ENCODE peak calls at places on chromosomes 7 and 10, in six cellular contexts. One of them, this sample, is unnamed.

GRCh38 chr10:61643316-61643751 is 19.4 kb upstream of the CABCOCO1 start:
- DNase-seq in CD4-positive, alpha-beta memory T cell: no peak
- DNase-seq in GM23248: peak; percentile 83
- DNase-seq in ovary: no peak
- DNase-seq in aorta: no peak
- DNase-seq in thoracic aorta: no peak
- DNase-seq in this sample: no peak

GRCh38 chr10:58775960-58776574 is 263.4 kb downstream of the BICC1 start:
- DNase-seq in aorta: no peak
- DNase-seq in thoracic aorta: no peak
- DNase-seq in ovary: no peak
- DNase-seq in GM23248: peak; percentile 87
- DNase-seq in CD4-positive, alpha-beta memory T cell: no peak
- DNase-seq in this sample: no peak

GRCh38 chr10:7407368-7408002 is 3.3 kb downstream of the SFMBT2 start:
- DNase-seq in GM23248: peak; percentile 13
- DNase-seq in aorta: no peak
- DNase-seq in thoracic aorta: no peak
- DNase-seq in ovary: peak; percentile 60
- DNase-seq in CD4-positive, alpha-beta memory T cell: no peak
- DNase-seq in this sample: no peak

GRCh38 chr7:105647591-105647990 is 66.3 kb upstream of the EFCAB10 start:
- DNase-seq in CD4-positive, alpha-beta memory T cell: no peak
- DNase-seq in aorta: no peak
- DNase-seq in ovary: no peak
- DNase-seq in GM23248: peak; percentile 8
- DNase-seq in thoracic aorta: no peak
- DNase-seq in this sample: no peak

GRCh38 chr10:30985552-30985951 is 46.1 kb downstream of the ZNF438 start:
- DNase-seq in GM23248: peak; percentile 74
- DNase-seq in thoracic aorta: no peak
- DNase-seq in ovary: no peak
- DNase-seq in CD4-positive, alpha-beta memory T cell: no peak
- DNase-seq in aorta: no peak
- DNase-seq in this sample: no peak

GRCh38 chr10:112872728-112873127 is 77.3 kb upstream of the TCF7L2 start:
- DNase-seq in ovary: no peak
- DNase-seq in CD4-positive, alpha-beta memory T cell: no peak
- DNase-seq in aorta: no peak
- DNase-seq in thoracic aorta: no peak
- DNase-seq in GM23248: no peak
- DNase-seq in this sample: no peak

GRCh38 chr10:111233439-111233838 is 156.6 kb downstream of the ADRA2A start:
- DNase-seq in ovary: no peak
- DNase-seq in GM23248: peak; percentile 57
- DNase-seq in aorta: no peak
- DNase-seq in thoracic aorta: no peak
- DNase-seq in CD4-positive, alpha-beta memory T cell: no peak
- DNase-seq in this sample: no peak

GRCh38 chr10:113479346-113480080 is 73.3 kb upstream of the HABP2 start:
- DNase-seq in ovary: no peak
- DNase-seq in GM23248: no peak
- DNase-seq in aorta: no peak
- DNase-seq in thoracic aorta: no peak
- DNase-seq in CD4-positive, alpha-beta memory T cell: no peak
- DNase-seq in this sample: no peak

GRCh38 chr10:124743188-124744046 is 761 bp downstream of the FAM53B start:
- DNase-seq in CD4-positive, alpha-beta memory T cell: peak; percentile 63
- DNase-seq in GM23248: peak; percentile 69
- DNase-seq in aorta: no peak
- DNase-seq in ovary: peak; percentile 70
- DNase-seq in thoracic aorta: no peak
- DNase-seq in this sample: no peak
- H3K4me1 ChIP-seq in CD4-positive, alpha-beta memory T cell: peaks cover 52% of the 10 kb centered on the region
- H3K4me1 ChIP-seq in GM23248: peaks cover 42% of the 10 kb centered on the region
- H3K4me1 ChIP-seq in aorta: peaks cover 2% of the 10 kb centered on the region
- H3K4me1 ChIP-seq in ovary: peaks cover 18% of the 10 kb centered on the region
- H3K4me1 ChIP-seq in thoracic aorta: peaks cover 32% of the 10 kb centered on the region
- H3K4me1 ChIP-seq in this sample: peaks cover 61% of the 10 kb centered on the region

DNA sequence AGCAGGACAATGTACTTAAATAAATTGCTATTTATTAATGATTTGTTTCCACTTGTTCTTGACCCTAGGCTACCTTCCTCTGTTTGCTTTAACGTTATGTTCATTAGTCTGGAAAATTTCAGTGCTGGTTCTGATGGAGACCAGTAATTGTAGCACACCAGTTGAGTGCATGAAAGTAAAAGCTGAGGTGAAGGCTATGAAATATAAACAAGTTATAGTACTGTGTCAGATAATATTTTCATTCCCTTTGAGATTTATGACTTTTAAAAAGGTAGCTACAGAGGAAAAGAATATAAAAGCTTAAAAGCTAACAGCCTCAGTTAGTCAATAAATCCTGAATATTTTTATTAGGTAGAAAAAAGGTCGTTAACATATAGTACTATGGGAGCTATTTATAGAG is 351.7 kb upstream of the ETV1 start:
- DNase-seq in CD4-positive, alpha-beta memory T cell: no peak
- DNase-seq in GM23248: no peak
- DNase-seq in thoracic aorta: no peak
- DNase-seq in ovary: no peak
- DNase-seq in aorta: no peak
- DNase-seq in this sample: no peak
- H3K27ac ChIP-seq in CD4-positive, alpha-beta memory T cell: no peak overlapping the region
- H3K27ac ChIP-seq in GM23248: no peak overlapping the region
- H3K27ac ChIP-seq in thoracic aorta: no peak overlapping the region
- H3K27ac ChIP-seq in ovary: no peak overlapping the region
- H3K27ac ChIP-seq in aorta: no peak overlapping the region
- H3K27ac ChIP-seq in this sample: peak overlapping the region; percentile 59

GRCh38 chr7:38878694-38879457 is 30.1 kb downstream of the VPS41 start:
- DNase-seq in aorta: no peak
- DNase-seq in GM23248: no peak
- DNase-seq in thoracic aorta: no peak
- DNase-seq in ovary: no peak
- DNase-seq in CD4-positive, alpha-beta memory T cell: no peak
- DNase-seq in this sample: no peak

GRCh38 chr7:38881015-38881414 is 28.0 kb downstream of the VPS41 start:
- DNase-seq in GM23248: no peak
- DNase-seq in thoracic aorta: no peak
- DNase-seq in ovary: no peak
- DNase-seq in CD4-positive, alpha-beta memory T cell: no peak
- DNase-seq in aorta: no peak
- DNase-seq in this sample: no peak

GRCh38 chr7:38881947-38882684 is 26.9 kb downstream of the VPS41 start:
- DNase-seq in thoracic aorta: no peak
- DNase-seq in ovary: no peak
- DNase-seq in GM23248: no peak
- DNase-seq in aorta: no peak
- DNase-seq in CD4-positive, alpha-beta memory T cell: no peak
- DNase-seq in this sample: no peak

GRCh38 chr7:38880454-38880853 is 28.5 kb downstream of the VPS41 start:
- DNase-seq in thoracic aorta: no peak
- DNase-seq in CD4-positive, alpha-beta memory T cell: no peak
- DNase-seq in ovary: no peak
- DNase-seq in aorta: no peak
- DNase-seq in GM23248: no peak
- DNase-seq in this sample: no peak

DNA sequence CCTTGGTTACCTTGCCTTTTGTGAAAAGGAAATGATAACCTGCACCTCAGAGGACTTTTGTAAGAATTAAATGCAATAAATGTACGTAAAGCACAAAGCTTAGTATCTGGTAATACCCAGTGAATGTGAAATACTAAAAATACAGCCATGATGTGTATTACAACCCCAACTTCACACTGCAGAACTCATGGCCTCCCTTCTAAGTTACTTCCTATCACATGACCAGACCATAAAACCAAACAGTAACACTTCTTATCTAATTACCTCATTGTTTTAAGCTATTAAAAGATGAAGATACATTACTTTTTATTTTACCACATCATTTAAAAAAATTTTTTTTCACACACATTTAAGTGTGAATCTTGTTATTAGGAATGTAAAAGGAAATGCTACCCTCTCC is 29.0 kb downstream of the VPS41 start:
- DNase-seq in thoracic aorta: no peak
- DNase-seq in aorta: no peak
- DNase-seq in GM23248: no peak
- DNase-seq in ovary: no peak
- DNase-seq in CD4-positive, alpha-beta memory T cell: no peak
- DNase-seq in this sample: no peak
- H3K4me1 ChIP-seq in thoracic aorta: no peaks in the 10 kb centered on the region
- H3K4me1 ChIP-seq in aorta: no peaks in the 10 kb centered on the region
- H3K4me1 ChIP-seq in GM23248: no peaks in the 10 kb centered on the region
- H3K4me1 ChIP-seq in ovary: peaks cover 1% of the 10 kb centered on the region
- H3K4me1 ChIP-seq in CD4-positive, alpha-beta memory T cell: peaks cover 11% of the 10 kb centered on the region
- H3K4me1 ChIP-seq in this sample: no peaks in the 10 kb centered on the region

GRCh38 chr7:18425873-18426520 is 69.6 kb upstream of the HDAC9 start:
- DNase-seq in aorta: no peak
- DNase-seq in GM23248: no peak
- DNase-seq in ovary: no peak
- DNase-seq in thoracic aorta: no peak
- DNase-seq in CD4-positive, alpha-beta memory T cell: no peak
- DNase-seq in this sample: no peak
- H3K27ac ChIP-seq in aorta: no peak overlapping the region
- H3K27ac ChIP-seq in GM23248: peak overlapping the region; percentile 23
- H3K27ac ChIP-seq in ovary: no peak overlapping the region
- H3K27ac ChIP-seq in thoracic aorta: no peak overlapping the region
- H3K27ac ChIP-seq in CD4-positive, alpha-beta memory T cell: no peak overlapping the region
- H3K27ac ChIP-seq in this sample: no peak overlapping the region

DNA sequence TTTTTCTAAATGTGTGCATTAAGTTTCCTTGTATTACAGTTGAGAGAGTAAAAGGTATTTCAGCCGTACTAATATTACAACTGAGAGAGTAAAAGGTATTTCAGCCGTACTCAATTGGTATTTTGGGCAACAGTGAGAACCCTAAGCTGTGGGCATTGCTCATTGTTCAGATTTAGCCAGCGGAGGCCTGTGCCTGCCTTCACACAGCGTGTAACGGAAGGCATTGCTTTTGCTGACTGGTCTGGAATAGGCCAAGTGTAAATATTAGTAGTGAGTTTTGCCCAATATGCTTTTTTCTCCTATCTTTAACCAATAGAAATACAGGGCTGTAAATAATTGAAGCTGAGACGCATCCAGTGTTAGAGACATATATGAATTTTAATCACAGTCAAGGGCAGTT is 130.5 kb downstream of the CELF2 start:
- DNase-seq in ovary: no peak
- DNase-seq in thoracic aorta: no peak
- DNase-seq in CD4-positive, alpha-beta memory T cell: no peak
- DNase-seq in aorta: no peak
- DNase-seq in GM23248: no peak
- DNase-seq in this sample: no peak
- H3K4me1 ChIP-seq in ovary: peaks cover 24% of the 10 kb centered on the region
- H3K4me1 ChIP-seq in thoracic aorta: peaks cover 21% of the 10 kb centered on the region
- H3K4me1 ChIP-seq in CD4-positive, alpha-beta memory T cell: peaks cover 100% of the 10 kb centered on the region
- H3K4me1 ChIP-seq in aorta: peaks cover 2% of the 10 kb centered on the region
- H3K4me1 ChIP-seq in GM23248: no peaks in the 10 kb centered on the region
- H3K4me1 ChIP-seq in this sample: no peaks in the 10 kb centered on the region

DNA sequence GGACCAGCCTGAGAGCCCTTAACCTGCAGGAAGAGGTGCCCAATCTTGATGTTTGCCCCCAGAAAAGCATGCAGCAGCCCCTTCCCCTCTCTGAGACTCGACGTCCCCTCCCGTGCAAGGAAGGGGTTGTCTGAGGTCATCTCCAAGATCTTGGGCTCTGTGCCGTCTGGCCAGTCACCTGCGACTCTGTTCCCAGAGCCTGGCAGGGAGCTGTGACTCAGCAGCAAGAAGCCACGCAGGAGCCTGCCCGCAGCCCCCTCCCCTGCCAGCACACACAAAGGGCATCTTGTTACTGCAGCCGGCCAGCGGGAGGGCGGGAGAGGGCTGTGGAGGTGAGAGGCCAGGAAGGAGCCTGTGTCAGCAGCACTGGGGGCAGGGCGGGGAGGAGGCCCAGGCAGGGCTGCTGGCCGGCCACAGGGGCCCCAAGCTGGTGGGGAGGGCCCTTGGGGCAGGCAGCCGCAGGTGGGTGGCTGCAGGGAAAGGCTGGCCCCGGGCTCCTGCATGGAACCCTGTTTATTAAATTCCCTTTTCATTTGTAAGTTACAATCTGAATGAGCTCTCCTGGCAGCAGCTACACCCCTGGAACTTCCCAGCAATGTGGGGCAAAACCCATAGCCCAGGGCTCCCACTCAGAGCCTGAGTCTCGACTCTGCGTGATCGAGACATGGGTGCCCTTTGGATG is 103.7 kb upstream of the ZMIZ1 start:
- DNase-seq in aorta: peak; percentile 63
- DNase-seq in thoracic aorta: peak; percentile 51
- DNase-seq in GM23248: peak; percentile 26
- DNase-seq in ovary: no peak
- DNase-seq in CD4-positive, alpha-beta memory T cell: no peak
- DNase-seq in this sample: no peak
- H3K27ac ChIP-seq in aorta: no peak overlapping the region
- H3K27ac ChIP-seq in thoracic aorta: no peak overlapping the region
- H3K27ac ChIP-seq in GM23248: no peak overlapping the region
- H3K27ac ChIP-seq in ovary: no peak overlapping the region
- H3K27ac ChIP-seq in CD4-positive, alpha-beta memory T cell: no peak overlapping the region
- H3K27ac ChIP-seq in this sample: no peak overlapping the region

DNA sequence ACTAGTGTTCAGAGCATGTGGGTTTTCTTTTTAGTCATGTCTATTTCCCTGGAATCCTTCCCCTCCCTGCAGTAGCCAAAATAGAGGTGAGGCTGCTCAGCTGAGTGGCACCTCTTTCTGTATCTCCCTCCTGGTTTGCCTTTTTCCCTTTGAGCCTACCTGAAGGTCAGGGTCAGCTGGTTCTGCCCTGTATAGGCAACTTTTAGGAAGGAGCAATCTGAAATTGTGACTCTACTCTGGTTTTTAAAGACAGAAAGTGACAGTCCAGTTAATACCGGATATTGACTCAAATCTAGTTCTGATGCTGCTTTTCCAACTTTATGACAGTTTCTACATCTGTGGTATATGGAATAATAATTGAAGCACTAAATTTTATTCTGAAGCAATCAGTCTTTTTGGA is 26.0 kb downstream of the CCM2 start:
- DNase-seq in aorta: no peak
- DNase-seq in CD4-positive, alpha-beta memory T cell: no peak
- DNase-seq in ovary: no peak
- DNase-seq in thoracic aorta: no peak
- DNase-seq in GM23248: no peak
- DNase-seq in this sample: no peak
- H3K4me1 ChIP-seq in aorta: no peaks in the 10 kb centered on the region
- H3K4me1 ChIP-seq in CD4-positive, alpha-beta memory T cell: peaks cover 62% of the 10 kb centered on the region
- H3K4me1 ChIP-seq in ovary: no peaks in the 10 kb centered on the region
- H3K4me1 ChIP-seq in thoracic aorta: no peaks in the 10 kb centered on the region
- H3K4me1 ChIP-seq in GM23248: peaks cover 13% of the 10 kb centered on the region
- H3K4me1 ChIP-seq in this sample: no peaks in the 10 kb centered on the region